ENCODE peak calls at places on chromosomes 16 and 17, in eight cellular contexts. J, M, A, T, R, H, L and O are unnamed samples.

GRCh38 chr16:49849709-49850108 is 6.2 kb downstream of the ZNF423 start:
- DNase-seq in M (no peak), T (no peak), H (no peak), R (no peak), L (no peak), J (no peak), A (no peak), O (no peak)

GRCh38 chr17:65158622-65159021 is 21.5 kb downstream of the RGS9 start:
- DNase-seq in M (no peak), J (no peak), A (no peak), H (no peak), T (no peak), R (no peak), L (no peak), O (no peak)

GRCh38 chr16:83305092-83305491 is 502.7 kb upstream of the HSBP1 start:
- DNase-seq in A (no peak), H (no peak), L (no peak), M (no peak), T (peak), R (peak), J (peak), O (peak)

GRCh38 chr16:27318399-27319256 is 4.9 kb downstream of the IL4R start:
- DNase-seq in M (no peak), H (no peak), T (peak), L (peak), A (no peak), J (peak), R (peak), O (no peak)

GRCh38 chr17:59373879-59374495 is 42.5 kb downstream of the YPEL2 start:
- DNase-seq in A (no peak), M (no peak), T (peak), H (no peak), J (peak), R (peak), L (no peak), O (peak)

GRCh38 chr16:78310990-78311561 is 211.6 kb downstream of the WWOX start:
- DNase-seq in L (no peak), J (peak), H (no peak), T (no peak), R (no peak), M (no peak), A (no peak), O (no peak)

GRCh38 chr17:78313735-78314648 is 45.9 kb downstream of the SOCS3 start:
- DNase-seq in L (peak), H (peak), J (peak), A (peak), T (peak), M (peak), R (peak), O (peak)

GRCh38 chr17:17146791-17147406 is 59.2 kb downstream of the PLD6 start:
- DNase-seq in A (peak), H (peak), L (peak), T (no peak), J (no peak), R (no peak), M (no peak), O (peak)

GRCh38 chr17:8016632-8017424 is 14.4 kb downstream of the GUCY2D start:
- DNase-seq in R (peak), J (no peak), T (no peak), M (peak), A (peak), H (peak), L (peak), O (peak)

GRCh38 chr17:15273141-15273793 is 8.1 kb upstream of the PMP22 start:
- DNase-seq in H (no peak), T (no peak), J (peak), M (no peak), L (no peak), A (peak), R (peak), O (peak)

GRCh38 chr17:28043296-28043695 is 819 bp downstream of the NLK start:
- DNase-seq in H (no peak), A (no peak), L (no peak), J (no peak), R (no peak), M (no peak), T (no peak), O (no peak)

GRCh38 chr16:20763461-20764232 is at the start of gene ACSM3:
- DNase-seq in J (peak), A (peak), T (peak), R (peak), L (peak), M (peak), H (peak), O (peak)

GRCh38 chr17:27403480-27404005 is 52.7 kb upstream of the KSR1 start:
- DNase-seq in R (no peak), A (no peak), J (no peak), T (no peak), M (no peak), L (no peak), H (no peak), O (no peak)

GRCh38 chr17:6639651-6640535 is 618 bp downstream of the KIAA0753 start:
- DNase-seq in L (peak), M (no peak), A (no peak), T (peak), J (peak), R (peak), H (peak), O (peak)

GRCh38 chr17:33732116-33732515 is 439.0 kb upstream of the ASIC2 start:
- DNase-seq in A (peak), T (no peak), M (no peak), L (no peak), J (no peak), R (peak), H (no peak), O (no peak)

GRCh38 chr17:77118251-77118928 is 22.4 kb upstream of the SEC14L1 start:
- DNase-seq in L (no peak), T (no peak), J (no peak), R (peak), H (no peak), M (no peak), A (no peak), O (no peak)
- TF ChIP-seq CTCF in L (no peak), T (no peak), J (no peak), R (no peak), H (no peak), M (no peak), A (no peak), O (no peak)

GRCh38 chr16:28537076-28537475 is 1.7 kb downstream of the NUPR1 start:
- DNase-seq in T (peak), H (no peak), R (no peak), J (no peak), A (no peak), L (no peak), M (peak), O (no peak)

GRCh38 chr16:28543072-28543471 is 4.3 kb upstream of the NUPR1 start:
- DNase-seq in R (no peak), H (peak), L (peak), M (peak), J (no peak), T (no peak), A (no peak), O (no peak)

GRCh38 chr16:28537964-28538732 is 626 bp downstream of the NUPR1 start:
- DNase-seq in L (peak), A (no peak), M (no peak), T (no peak), R (no peak), J (no peak), H (peak), O (no peak)

GRCh38 chr16:28534542-28535373 is 4.0 kb downstream of the NUPR1 start:
- DNase-seq in A (no peak), H (peak), M (no peak), L (peak), J (peak), R (peak), T (no peak), O (peak)

GRCh38 chr16:28538733-28539596 is at the start of gene NUPR1:
- DNase-seq in L (peak), A (peak), M (peak), J (peak), R (peak), T (peak), H (peak), O (peak)
- H3K4me3 ChIP-seq in L (peak), A (peak), M (peak), J (peak), R (peak), T (peak), H (peak), O (peak)

GRCh38 chr17:36534117-36534880 is at the start of gene MYO19:
- DNase-seq in M (peak), A (peak), T (peak), L (peak), R (peak), H (peak), J (peak), O (peak)

GRCh38 chr17:36532435-36532975 is 2.2 kb downstream of the MYO19 start:
- DNase-seq in T (peak), H (no peak), M (no peak), J (no peak), L (no peak), A (no peak), R (no peak), O (no peak)

GRCh38 chr17:36534881-36535668 is at the start of gene PIGW:
- DNase-seq in M (peak), A (peak), H (peak), R (peak), J (peak), L (peak), T (peak), O (peak)

GRCh38 chr17:36535669-36536081 is 888 bp downstream of the PIGW start:
- DNase-seq in H (no peak), R (no peak), A (no peak), J (no peak), M (no peak), L (no peak), T (no peak), O (no peak)
- TF ChIP-seq CTCF in H (no peak), R (no peak), A (peak), J (no peak), M (no peak), L (no peak), T (no peak), O (no peak)

DNA sequence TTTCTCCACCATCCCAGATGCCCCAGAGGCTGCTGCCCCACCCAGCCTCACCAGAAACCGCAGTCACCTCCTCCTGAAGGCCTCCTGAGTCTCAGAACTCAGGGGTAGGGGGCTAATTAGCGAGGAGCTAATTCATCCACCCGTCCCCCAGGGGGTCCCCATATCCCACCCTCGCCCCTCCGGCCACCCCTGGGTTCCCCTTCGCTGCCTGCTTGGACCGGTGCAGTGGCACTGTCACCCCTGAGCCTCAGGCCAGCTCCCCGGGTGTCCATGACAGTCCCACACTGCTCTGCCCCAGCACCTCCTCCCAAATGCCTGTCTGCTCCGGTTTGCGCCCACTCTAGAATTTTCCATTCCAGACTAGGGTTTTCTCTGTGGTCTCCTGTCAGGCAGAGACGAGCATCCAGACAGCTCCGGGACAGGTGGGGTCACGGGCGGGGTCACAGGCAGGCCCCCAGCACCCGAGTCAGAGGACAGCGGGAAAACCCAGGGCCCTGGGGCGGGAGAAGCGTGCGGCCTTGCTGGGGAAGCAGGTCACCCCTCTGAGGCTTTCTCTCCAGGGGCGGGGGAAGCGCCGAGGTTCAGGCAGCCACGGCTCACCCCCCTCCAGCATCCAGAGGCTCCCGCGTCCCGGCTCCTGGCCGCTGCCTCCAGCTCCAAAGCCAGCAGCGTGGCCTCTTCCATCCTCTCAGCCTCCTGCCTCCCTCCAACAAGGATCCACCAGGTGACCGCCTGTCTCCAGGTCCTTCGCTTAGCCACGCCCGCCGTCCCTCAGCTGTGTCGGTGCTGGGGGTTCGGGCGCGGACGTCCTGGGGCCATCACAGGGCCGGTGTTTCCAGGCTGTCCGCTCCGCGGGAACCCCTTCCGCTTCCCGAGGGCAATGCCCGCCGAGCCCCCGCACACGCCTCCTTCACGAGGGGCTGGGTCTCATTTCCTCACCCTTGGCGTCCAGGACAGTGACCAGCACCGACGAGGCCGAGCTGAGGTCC is 3.1 kb upstream of the PERCC1 start:
- DNase-seq in T (no peak), L (no peak), J (no peak), R (no peak), H (no peak), A (no peak), M (no peak), O (no peak)
- H3K4me3 ChIP-seq in T (peak), L (no peak), J (no peak), R (no peak), H (no peak), A (no peak), M (no peak), O (no peak)

GRCh38 chr17:627051-627450 is 87.6 kb downstream of the VPS53 start:
- DNase-seq in H (no peak), J (no peak), T (no peak), M (no peak), L (no peak), R (no peak), A (no peak), O (no peak)
- TF ChIP-seq CTCF in H (no peak), J (no peak), T (no peak), M (no peak), L (no peak), R (no peak), A (no peak), O (no peak)

DNA sequence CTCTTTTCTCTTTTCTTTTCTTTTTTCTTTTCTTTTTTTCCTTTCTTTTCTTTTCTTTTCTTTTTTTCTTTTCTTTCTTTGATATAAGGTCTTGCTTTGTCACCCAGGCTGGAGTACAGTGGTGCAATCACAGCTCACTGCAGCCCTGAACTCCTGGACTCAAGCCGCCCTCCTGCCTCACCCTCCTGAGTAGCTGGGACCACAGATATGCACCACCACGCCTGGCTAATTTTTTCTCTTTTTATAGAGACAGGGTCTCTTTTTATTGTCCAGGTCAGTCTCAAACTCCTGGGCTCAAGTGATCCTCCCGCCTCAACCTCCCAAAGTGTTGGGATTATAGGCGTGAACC is 145.8 kb downstream of the IRX3 start:
- DNase-seq in H (no peak), A (no peak), T (no peak), L (no peak), R (no peak), M (no peak), J (no peak), O (no peak)
- H3K4me3 ChIP-seq in H (no peak), A (no peak), T (no peak), L (no peak), R (no peak), M (no peak), J (no peak), O (no peak)

GRCh38 chr16:15435216-15435864 is 952 bp downstream of the BMERB1 start:
- DNase-seq in R (peak), H (peak), J (no peak), T (no peak), L (no peak), M (no peak), A (no peak), O (no peak)
- TF ChIP-seq CTCF in R (no peak), H (no peak), J (no peak), T (no peak), L (no peak), M (no peak), A (no peak), O (no peak)

GRCh38 chr17:82876149-82876548 is 36.3 kb upstream of the ZNF750 start:
- DNase-seq in A (no peak), M (peak), J (peak), L (no peak), T (peak), R (no peak), H (no peak), O (peak)
- H3K4me3 ChIP-seq in A (no peak), M (no peak), J (no peak), L (no peak), T (no peak), R (no peak), H (no peak), O (no peak)

GRCh38 chr16:10629592-10629963 is 49.2 kb upstream of the EMP2 start:
- DNase-seq in R (no peak), J (no peak), T (no peak), A (no peak), H (no peak), M (no peak), L (no peak), O (no peak)
- TF ChIP-seq CTCF in R (no peak), J (no peak), T (peak), A (no peak), H (no peak), M (no peak), L (no peak), O (no peak)

GRCh38 chr16:89670496-89671431 is 13.1 kb downstream of the SPATA33 start:
- DNase-seq in H (no peak), M (no peak), J (no peak), A (no peak), L (no peak), T (peak), R (peak), O (peak)

GRCh38 chr16:89672177-89672941 is 14.1 kb upstream of the CDK10 start:
- DNase-seq in H (no peak), R (no peak), A (no peak), M (no peak), J (no peak), L (no peak), T (no peak), O (no peak)

GRCh38 chr16:89667633-89668032 is 10.0 kb downstream of the SPATA33 start:
- DNase-seq in J (no peak), R (no peak), T (no peak), H (no peak), M (no peak), L (no peak), A (no peak), O (no peak)

GRCh38 chr16:89669755-89670154 is 12.1 kb downstream of the SPATA33 start:
- DNase-seq in J (no peak), T (no peak), A (no peak), L (no peak), R (no peak), H (no peak), M (no peak), O (no peak)

DNA sequence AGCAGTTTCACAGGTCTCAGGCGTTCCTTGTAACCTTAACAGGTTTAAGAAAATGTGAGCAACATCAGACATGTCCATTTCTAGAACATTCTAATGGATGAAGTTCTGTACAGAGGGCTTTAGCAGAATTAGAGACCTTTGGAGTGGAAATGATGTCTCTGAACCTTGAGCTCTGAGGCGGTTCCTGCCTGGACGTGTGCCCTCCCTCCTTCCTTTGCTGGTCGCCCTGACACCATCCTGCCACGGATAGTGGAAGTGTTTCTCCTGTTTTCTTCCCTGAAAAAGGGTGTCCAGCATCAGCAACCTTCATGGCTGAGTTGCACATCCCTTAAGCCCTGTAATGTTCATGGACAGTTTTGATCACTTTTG is 11.1 kb downstream of the SPATA33 start:
- DNase-seq in J (no peak), H (no peak), L (no peak), T (no peak), R (no peak), M (no peak), A (no peak), O (no peak)
- H3K4me3 ChIP-seq in J (no peak), H (no peak), L (no peak), T (no peak), R (no peak), M (peak), A (no peak), O (no peak)